ENCODE peak calls at places on chromosome 22, in nine cellular contexts. One of them, this sample, is unnamed.

GRCh38 chr22:49760630-49761571 is 66.8 kb downstream of the BRD1 start:
- DNase-seq in prostate gland: no peak
- DNase-seq in GM23338: no peak
- DNase-seq in sigmoid colon: no peak
- DNase-seq in HCT116: no peak
- DNase-seq in upper lobe of left lung: peak; percentile 17
- DNase-seq in H1: no peak
- DNase-seq in spleen: peak; percentile 47
- DNase-seq in breast epithelium: no peak
- DNase-seq in this sample: no peak

GRCh38 chr22:49686495-49687219 is 141.0 kb downstream of the BRD1 start:
- DNase-seq in H1: no peak
- DNase-seq in spleen: peak; percentile 56
- DNase-seq in prostate gland: no peak
- DNase-seq in upper lobe of left lung: no peak
- DNase-seq in HCT116: no peak
- DNase-seq in GM23338: no peak
- DNase-seq in sigmoid colon: peak; percentile 56
- DNase-seq in breast epithelium: no peak
- DNase-seq in this sample: no peak

GRCh38 chr22:20199413-20199842 is 48.6 kb upstream of the CCDC188 start:
- DNase-seq in spleen: no peak
- DNase-seq in H1: no peak
- DNase-seq in upper lobe of left lung: no peak
- DNase-seq in breast epithelium: no peak
- DNase-seq in HCT116: no peak
- DNase-seq in sigmoid colon: no peak
- DNase-seq in GM23338: no peak
- DNase-seq in prostate gland: no peak
- DNase-seq in this sample: no peak

GRCh38 chr22:30205281-30206115 is 41.1 kb downstream of the LIF start:
- DNase-seq in prostate gland: no peak
- DNase-seq in upper lobe of left lung: peak; percentile 39
- DNase-seq in HCT116: no peak
- DNase-seq in GM23338: no peak
- DNase-seq in sigmoid colon: peak; percentile 87
- DNase-seq in spleen: no peak
- DNase-seq in breast epithelium: no peak
- DNase-seq in H1: no peak
- DNase-seq in this sample: no peak

GRCh38 chr22:17874231-17874630 is 100.0 kb upstream of the BID start:
- DNase-seq in prostate gland: no peak
- DNase-seq in spleen: no peak
- DNase-seq in sigmoid colon: no peak
- DNase-seq in breast epithelium: no peak
- DNase-seq in upper lobe of left lung: no peak
- DNase-seq in HCT116: no peak
- DNase-seq in H1: no peak
- DNase-seq in GM23338: no peak
- DNase-seq in this sample: no peak

GRCh38 chr22:49807780-49808708 is 19.6 kb downstream of the BRD1 start:
- DNase-seq in H1: no peak
- DNase-seq in spleen: no peak
- DNase-seq in HCT116: no peak
- DNase-seq in breast epithelium: no peak
- DNase-seq in prostate gland: no peak
- DNase-seq in upper lobe of left lung: peak; percentile 42
- DNase-seq in sigmoid colon: no peak
- DNase-seq in GM23338: no peak
- DNase-seq in this sample: no peak

GRCh38 chr22:31170971-31171370 is 11.0 kb downstream of the RNF185 start:
- DNase-seq in HCT116: no peak
- DNase-seq in breast epithelium: no peak
- DNase-seq in H1: no peak
- DNase-seq in spleen: no peak
- DNase-seq in GM23338: no peak
- DNase-seq in upper lobe of left lung: no peak
- DNase-seq in prostate gland: no peak
- DNase-seq in sigmoid colon: no peak
- DNase-seq in this sample: no peak

GRCh38 chr22:31272522-31273446 is 19.5 kb downstream of the PIK3IP1 start:
- DNase-seq in GM23338: peak; percentile 91
- DNase-seq in breast epithelium: no peak
- DNase-seq in HCT116: peak; percentile 32
- DNase-seq in sigmoid colon: peak; percentile 74
- DNase-seq in H1: no peak
- DNase-seq in prostate gland: peak; percentile 58
- DNase-seq in upper lobe of left lung: peak; percentile 60
- DNase-seq in spleen: no peak
- DNase-seq in this sample: peak; percentile 56

GRCh38 chr22:32352681-32353080 is 5.0 kb upstream of the RFPL3 start:
- DNase-seq in upper lobe of left lung: no peak
- DNase-seq in breast epithelium: no peak
- DNase-seq in HCT116: no peak
- DNase-seq in H1: no peak
- DNase-seq in spleen: no peak
- DNase-seq in sigmoid colon: no peak
- DNase-seq in GM23338: peak; percentile 31
- DNase-seq in prostate gland: no peak
- DNase-seq in this sample: no peak

GRCh38 chr22:39364646-39365405 is 15.0 kb downstream of the SYNGR1 start:
- DNase-seq in breast epithelium: no peak
- DNase-seq in upper lobe of left lung: no peak
- DNase-seq in sigmoid colon: no peak
- DNase-seq in GM23338: no peak
- DNase-seq in spleen: no peak
- DNase-seq in HCT116: no peak
- DNase-seq in prostate gland: no peak
- DNase-seq in H1: no peak
- DNase-seq in this sample: no peak

GRCh38 chr22:20283674-20284066 is 15.6 kb upstream of the RTN4R start:
- DNase-seq in H1: no peak
- DNase-seq in prostate gland: no peak
- DNase-seq in upper lobe of left lung: no peak
- DNase-seq in spleen: no peak
- DNase-seq in breast epithelium: no peak
- DNase-seq in sigmoid colon: no peak
- DNase-seq in HCT116: no peak
- DNase-seq in GM23338: no peak
- DNase-seq in this sample: no peak

GRCh38 chr22:38416621-38417251 is 38.3 kb downstream of the KCNJ4 start:
- DNase-seq in spleen: peak; percentile 42
- DNase-seq in sigmoid colon: peak; percentile 43
- DNase-seq in H1: no peak
- DNase-seq in breast epithelium: no peak
- DNase-seq in HCT116: no peak
- DNase-seq in prostate gland: no peak
- DNase-seq in upper lobe of left lung: peak; percentile 8
- DNase-seq in GM23338: no peak
- DNase-seq in this sample: no peak

DNA sequence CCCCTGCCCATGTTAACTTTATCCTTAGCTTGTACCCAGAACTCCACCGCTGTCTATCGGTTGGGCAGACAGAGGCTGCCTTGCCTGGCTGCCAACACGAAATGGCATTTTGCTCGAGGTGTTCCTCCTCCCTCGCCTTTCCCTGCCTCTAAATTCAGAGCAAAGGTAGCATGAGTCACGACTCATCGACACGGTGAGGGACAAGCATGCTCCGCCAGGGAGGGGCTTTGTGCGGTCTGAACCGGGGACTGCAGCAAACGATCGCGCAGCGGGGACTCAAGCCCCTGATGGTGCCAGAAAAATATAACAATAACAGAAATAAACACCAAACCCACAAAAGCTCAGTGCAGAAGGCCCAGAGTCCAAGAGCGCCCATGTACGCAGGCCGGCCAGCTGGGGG is 52.3 kb downstream of the RTL6 start:
- DNase-seq in prostate gland: no peak
- DNase-seq in HCT116: no peak
- DNase-seq in upper lobe of left lung: peak; percentile 1
- DNase-seq in breast epithelium: no peak
- DNase-seq in GM23338: no peak
- DNase-seq in sigmoid colon: peak; percentile 32
- DNase-seq in H1: no peak
- DNase-seq in spleen: peak; percentile 48
- DNase-seq in this sample: no peak
- H3K4me3 ChIP-seq in prostate gland: no peak overlapping the region
- H3K4me3 ChIP-seq in HCT116: no peak overlapping the region
- H3K4me3 ChIP-seq in upper lobe of left lung: no peak overlapping the region
- H3K4me3 ChIP-seq in breast epithelium: no peak overlapping the region
- H3K4me3 ChIP-seq in GM23338: no peak overlapping the region
- H3K4me3 ChIP-seq in sigmoid colon: no peak overlapping the region
- H3K4me3 ChIP-seq in H1: no peak overlapping the region
- H3K4me3 ChIP-seq in spleen: no peak overlapping the region
- H3K4me3 ChIP-seq in this sample: no peak overlapping the region

DNA sequence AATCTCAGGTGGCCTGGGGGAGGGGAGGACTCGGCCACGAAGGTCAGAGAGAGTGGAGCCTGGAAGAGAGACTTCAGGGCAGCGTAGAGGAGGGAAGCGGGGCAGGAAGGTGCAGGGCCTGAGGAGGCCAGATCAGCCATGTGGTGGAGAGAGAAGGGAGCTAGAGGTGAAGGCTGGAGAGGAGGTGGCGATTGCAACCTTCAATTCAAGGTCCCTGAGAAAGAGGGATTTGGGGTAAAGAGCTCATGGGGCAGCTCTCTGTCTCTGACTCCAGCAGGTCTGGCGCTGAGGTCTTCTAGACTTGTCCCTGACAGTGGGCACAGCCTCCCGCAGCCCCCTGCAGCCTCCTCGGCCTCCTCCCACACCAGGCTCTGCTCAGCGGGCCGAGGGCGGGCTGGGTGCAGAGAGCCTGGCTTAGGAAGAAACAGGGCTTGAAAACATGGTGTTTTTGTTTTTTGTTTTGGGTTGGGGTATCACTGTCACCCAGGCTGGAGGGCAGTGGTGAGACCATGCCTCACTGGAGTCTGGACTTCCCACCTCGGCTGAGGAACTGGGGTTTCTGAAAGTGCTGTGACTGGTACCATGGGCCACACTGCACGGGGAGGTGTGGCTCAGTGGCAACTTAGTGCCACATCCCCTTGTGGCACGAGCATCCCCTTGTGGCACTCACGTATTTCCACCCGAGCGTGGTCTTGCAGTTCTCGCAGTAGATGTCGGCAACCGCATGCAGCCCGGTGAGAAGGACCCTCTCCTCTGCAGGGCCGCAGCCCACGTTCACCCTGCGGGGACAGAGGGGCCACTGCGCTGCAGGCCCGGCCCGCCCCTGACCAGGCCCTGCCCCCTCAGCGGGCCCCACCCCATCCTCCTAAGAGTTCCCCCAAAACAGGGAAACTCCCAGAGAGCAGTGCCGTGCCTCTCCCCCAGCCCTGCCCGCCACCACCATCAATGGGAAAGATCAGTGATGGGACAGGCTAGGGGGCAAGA is 32.6 kb downstream of the YPEL1 start:
- DNase-seq in breast epithelium: no peak
- DNase-seq in GM23338: no peak
- DNase-seq in prostate gland: no peak
- DNase-seq in upper lobe of left lung: no peak
- DNase-seq in H1: no peak
- DNase-seq in HCT116: no peak
- DNase-seq in sigmoid colon: no peak
- DNase-seq in spleen: no peak
- DNase-seq in this sample: no peak
- TF ChIP-seq POLR2AphosphoS5 in breast epithelium: no peak
- TF ChIP-seq POLR2AphosphoS5 in GM23338: no peak
- TF ChIP-seq POLR2AphosphoS5 in prostate gland: no peak
- TF ChIP-seq POLR2AphosphoS5 in upper lobe of left lung: no peak
- TF ChIP-seq POLR2AphosphoS5 in H1: no peak
- TF ChIP-seq POLR2AphosphoS5 in HCT116: no peak
- TF ChIP-seq POLR2AphosphoS5 in sigmoid colon: no peak
- TF ChIP-seq POLR2AphosphoS5 in spleen: peak; percentile 59
- TF ChIP-seq POLR2AphosphoS5 in this sample: no peak

GRCh38 chr22:43295660-43296059 is 47.5 kb downstream of the SCUBE1 start:
- DNase-seq in upper lobe of left lung: no peak
- DNase-seq in H1: no peak
- DNase-seq in prostate gland: no peak
- DNase-seq in breast epithelium: no peak
- DNase-seq in HCT116: no peak
- DNase-seq in GM23338: no peak
- DNase-seq in sigmoid colon: no peak
- DNase-seq in spleen: no peak
- DNase-seq in this sample: no peak
- H3K4me1 ChIP-seq in upper lobe of left lung: peaks cover 38% of the 10 kb centered on the region
- H3K4me1 ChIP-seq in H1: no peaks in the 10 kb centered on the region
- H3K4me1 ChIP-seq in prostate gland: peaks cover 16% of the 10 kb centered on the region
- H3K4me1 ChIP-seq in breast epithelium: no peaks in the 10 kb centered on the region
- H3K4me1 ChIP-seq in HCT116: peaks cover 14% of the 10 kb centered on the region
- H3K4me1 ChIP-seq in GM23338: no peaks in the 10 kb centered on the region
- H3K4me1 ChIP-seq in sigmoid colon: peaks cover 24% of the 10 kb centered on the region
- H3K4me1 ChIP-seq in spleen: peaks cover 24% of the 10 kb centered on the region
- H3K4me1 ChIP-seq in this sample: peaks cover 51% of the 10 kb centered on the region

GRCh38 chr22:25069426-25069757 is 116.9 kb downstream of the KIAA1671 start:
- DNase-seq in prostate gland: no peak
- DNase-seq in H1: no peak
- DNase-seq in sigmoid colon: no peak
- DNase-seq in HCT116: no peak
- DNase-seq in upper lobe of left lung: no peak
- DNase-seq in breast epithelium: no peak
- DNase-seq in spleen: no peak
- DNase-seq in GM23338: no peak
- DNase-seq in this sample: no peak
- H3K4me3 ChIP-seq in prostate gland: no peak overlapping the region
- H3K4me3 ChIP-seq in H1: no peak overlapping the region
- H3K4me3 ChIP-seq in sigmoid colon: no peak overlapping the region
- H3K4me3 ChIP-seq in HCT116: no peak overlapping the region
- H3K4me3 ChIP-seq in upper lobe of left lung: no peak overlapping the region
- H3K4me3 ChIP-seq in breast epithelium: no peak overlapping the region
- H3K4me3 ChIP-seq in spleen: peak overlapping the region; percentile 57
- H3K4me3 ChIP-seq in GM23338: no peak overlapping the region
- H3K4me3 ChIP-seq in this sample: no peak overlapping the region

DNA sequence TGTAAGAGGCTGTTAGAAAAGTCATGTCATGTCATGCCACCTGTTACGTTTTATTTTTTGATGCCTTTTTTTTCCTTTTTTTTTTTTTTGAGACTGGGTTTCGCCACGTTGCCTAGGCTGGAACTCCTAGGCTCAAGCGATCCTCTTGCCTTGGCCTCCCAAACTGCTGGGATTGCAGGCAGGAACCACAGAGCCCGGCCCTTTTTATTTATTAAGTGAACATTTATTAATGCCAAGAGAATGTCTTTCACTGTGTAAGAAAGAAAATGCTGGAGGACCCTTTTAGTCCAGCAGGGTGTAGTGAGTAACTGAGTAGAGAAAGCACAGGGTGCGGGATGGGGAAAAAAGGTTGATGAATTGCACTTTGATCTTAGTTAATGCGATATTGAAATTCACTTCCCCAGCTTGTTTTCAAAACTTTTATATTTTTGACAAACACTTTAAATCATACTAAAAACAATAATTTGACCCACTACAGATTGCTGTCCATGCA is 2.3 kb upstream of the XBP1 start:
- DNase-seq in breast epithelium: no peak
- DNase-seq in HCT116: no peak
- DNase-seq in H1: no peak
- DNase-seq in prostate gland: no peak
- DNase-seq in spleen: no peak
- DNase-seq in GM23338: no peak
- DNase-seq in upper lobe of left lung: no peak
- DNase-seq in sigmoid colon: no peak
- DNase-seq in this sample: no peak
- TF ChIP-seq POLR2AphosphoS5 in breast epithelium: no peak
- TF ChIP-seq POLR2AphosphoS5 in HCT116: no peak
- TF ChIP-seq POLR2AphosphoS5 in H1: no peak
- TF ChIP-seq POLR2AphosphoS5 in prostate gland: no peak
- TF ChIP-seq POLR2AphosphoS5 in spleen: no peak
- TF ChIP-seq POLR2AphosphoS5 in GM23338: no peak
- TF ChIP-seq POLR2AphosphoS5 in upper lobe of left lung: no peak
- TF ChIP-seq POLR2AphosphoS5 in sigmoid colon: no peak
- TF ChIP-seq POLR2AphosphoS5 in this sample: no peak